ENCODE peak calls at places on chromosome 5, in five cellular contexts. One of them, this sample, is unnamed.

GRCh38 chr5:88878976-88879375 is 4.0 kb downstream of the MEF2C start:
- DNase-seq in stimulated activated CD4-positive, alpha-beta T cell treated with anti-CD3 and anti-CD28 coated beads, Interleukin-1b, Interleukin-23, amount 100 ng/mL, for 1 hour: no peak
- DNase-seq in GM03348: no peak
- DNase-seq in activated CD8-positive, alpha-beta memory T cell treated with anti-CD3 and anti-CD28 coated beads for 24 hours: no peak
- DNase-seq in frontal cortex: no peak
- DNase-seq in this sample: no peak

GRCh38 chr5:2366816-2367215 is 384.7 kb downstream of the IRX2 start:
- DNase-seq in activated CD8-positive, alpha-beta memory T cell treated with anti-CD3 and anti-CD28 coated beads for 24 hours: no peak
- DNase-seq in stimulated activated CD4-positive, alpha-beta T cell treated with anti-CD3 and anti-CD28 coated beads, Interleukin-1b, Interleukin-23, amount 100 ng/mL, for 1 hour: no peak
- DNase-seq in frontal cortex: no peak
- DNase-seq in GM03348: no peak
- DNase-seq in this sample: no peak

GRCh38 chr5:10501554-10502075 is 59.9 kb downstream of the ROPN1L start:
- DNase-seq in stimulated activated CD4-positive, alpha-beta T cell treated with anti-CD3 and anti-CD28 coated beads, Interleukin-1b, Interleukin-23, amount 100 ng/mL, for 1 hour: no peak
- DNase-seq in activated CD8-positive, alpha-beta memory T cell treated with anti-CD3 and anti-CD28 coated beads for 24 hours: no peak
- DNase-seq in GM03348: no peak
- DNase-seq in frontal cortex: no peak
- DNase-seq in this sample: no peak

GRCh38 chr5:24161559-24161958 is 483.2 kb downstream of the CDH10 start:
- DNase-seq in GM03348: peak
- DNase-seq in stimulated activated CD4-positive, alpha-beta T cell treated with anti-CD3 and anti-CD28 coated beads, Interleukin-1b, Interleukin-23, amount 100 ng/mL, for 1 hour: no peak
- DNase-seq in frontal cortex: no peak
- DNase-seq in activated CD8-positive, alpha-beta memory T cell treated with anti-CD3 and anti-CD28 coated beads for 24 hours: no peak
- DNase-seq in this sample: no peak

GRCh38 chr5:180135967-180136641 is 64.5 kb upstream of the RNF130 start:
- DNase-seq in GM03348: no peak
- DNase-seq in frontal cortex: no peak
- DNase-seq in stimulated activated CD4-positive, alpha-beta T cell treated with anti-CD3 and anti-CD28 coated beads, Interleukin-1b, Interleukin-23, amount 100 ng/mL, for 1 hour: no peak
- DNase-seq in activated CD8-positive, alpha-beta memory T cell treated with anti-CD3 and anti-CD28 coated beads for 24 hours: no peak
- DNase-seq in this sample: no peak

GRCh38 chr5:110916373-110917049 is 155.0 kb upstream of the TSLP start:
- DNase-seq in activated CD8-positive, alpha-beta memory T cell treated with anti-CD3 and anti-CD28 coated beads for 24 hours: no peak
- DNase-seq in frontal cortex: no peak
- DNase-seq in stimulated activated CD4-positive, alpha-beta T cell treated with anti-CD3 and anti-CD28 coated beads, Interleukin-1b, Interleukin-23, amount 100 ng/mL, for 1 hour: no peak
- DNase-seq in GM03348: peak
- DNase-seq in this sample: no peak

GRCh38 chr5:137743031-137743640 is 7.2 kb upstream of the KLHL3 start:
- DNase-seq in GM03348: peak
- DNase-seq in stimulated activated CD4-positive, alpha-beta T cell treated with anti-CD3 and anti-CD28 coated beads, Interleukin-1b, Interleukin-23, amount 100 ng/mL, for 1 hour: no peak
- DNase-seq in activated CD8-positive, alpha-beta memory T cell treated with anti-CD3 and anti-CD28 coated beads for 24 hours: peak
- DNase-seq in frontal cortex: peak
- DNase-seq in this sample: peak

GRCh38 chr5:149414405-149415244 is 35.5 kb upstream of the IL17B start:
- DNase-seq in stimulated activated CD4-positive, alpha-beta T cell treated with anti-CD3 and anti-CD28 coated beads, Interleukin-1b, Interleukin-23, amount 100 ng/mL, for 1 hour: no peak
- DNase-seq in frontal cortex: no peak
- DNase-seq in GM03348: peak
- DNase-seq in activated CD8-positive, alpha-beta memory T cell treated with anti-CD3 and anti-CD28 coated beads for 24 hours: no peak
- DNase-seq in this sample: no peak

GRCh38 chr5:127026166-127026565 is 4.2 kb downstream of the MARCHF3 start:
- DNase-seq in GM03348: no peak
- DNase-seq in stimulated activated CD4-positive, alpha-beta T cell treated with anti-CD3 and anti-CD28 coated beads, Interleukin-1b, Interleukin-23, amount 100 ng/mL, for 1 hour: no peak
- DNase-seq in activated CD8-positive, alpha-beta memory T cell treated with anti-CD3 and anti-CD28 coated beads for 24 hours: no peak
- DNase-seq in frontal cortex: no peak
- DNase-seq in this sample: no peak

GRCh38 chr5:150710165-150710564 is 9.3 kb upstream of the RBM22 start:
- DNase-seq in activated CD8-positive, alpha-beta memory T cell treated with anti-CD3 and anti-CD28 coated beads for 24 hours: no peak
- DNase-seq in stimulated activated CD4-positive, alpha-beta T cell treated with anti-CD3 and anti-CD28 coated beads, Interleukin-1b, Interleukin-23, amount 100 ng/mL, for 1 hour: no peak
- DNase-seq in frontal cortex: no peak
- DNase-seq in GM03348: peak
- DNase-seq in this sample: no peak

GRCh38 chr5:41416336-41416735 is 94.1 kb downstream of the PLCXD3 start:
- DNase-seq in GM03348: no peak
- DNase-seq in activated CD8-positive, alpha-beta memory T cell treated with anti-CD3 and anti-CD28 coated beads for 24 hours: no peak
- DNase-seq in frontal cortex: no peak
- DNase-seq in stimulated activated CD4-positive, alpha-beta T cell treated with anti-CD3 and anti-CD28 coated beads, Interleukin-1b, Interleukin-23, amount 100 ng/mL, for 1 hour: no peak
- DNase-seq in this sample: no peak

GRCh38 chr5:177402271-177403043 is 2.0 kb upstream of the PFN3 start:
- DNase-seq in frontal cortex: peak
- DNase-seq in activated CD8-positive, alpha-beta memory T cell treated with anti-CD3 and anti-CD28 coated beads for 24 hours: peak
- DNase-seq in stimulated activated CD4-positive, alpha-beta T cell treated with anti-CD3 and anti-CD28 coated beads, Interleukin-1b, Interleukin-23, amount 100 ng/mL, for 1 hour: peak
- DNase-seq in GM03348: peak
- DNase-seq in this sample: peak

GRCh38 chr5:1488882-1489680 is 34.7 kb downstream of the LPCAT1 start:
- DNase-seq in frontal cortex: no peak
- DNase-seq in GM03348: peak
- DNase-seq in stimulated activated CD4-positive, alpha-beta T cell treated with anti-CD3 and anti-CD28 coated beads, Interleukin-1b, Interleukin-23, amount 100 ng/mL, for 1 hour: no peak
- DNase-seq in activated CD8-positive, alpha-beta memory T cell treated with anti-CD3 and anti-CD28 coated beads for 24 hours: peak
- DNase-seq in this sample: no peak

GRCh38 chr5:40796487-40796889 is 1.7 kb downstream of the PRKAA1 start:
- DNase-seq in GM03348: peak
- DNase-seq in stimulated activated CD4-positive, alpha-beta T cell treated with anti-CD3 and anti-CD28 coated beads, Interleukin-1b, Interleukin-23, amount 100 ng/mL, for 1 hour: no peak
- DNase-seq in frontal cortex: no peak
- DNase-seq in activated CD8-positive, alpha-beta memory T cell treated with anti-CD3 and anti-CD28 coated beads for 24 hours: no peak
- DNase-seq in this sample: no peak

GRCh38 chr5:123717139-123717538 is 205.2 kb downstream of the CSNK1G3 start:
- DNase-seq in stimulated activated CD4-positive, alpha-beta T cell treated with anti-CD3 and anti-CD28 coated beads, Interleukin-1b, Interleukin-23, amount 100 ng/mL, for 1 hour: no peak
- DNase-seq in activated CD8-positive, alpha-beta memory T cell treated with anti-CD3 and anti-CD28 coated beads for 24 hours: no peak
- DNase-seq in frontal cortex: no peak
- DNase-seq in GM03348: no peak
- DNase-seq in this sample: no peak

GRCh38 chr5:59351076-59351794 is 542.3 kb downstream of the PDE4D start:
- DNase-seq in frontal cortex: no peak
- DNase-seq in stimulated activated CD4-positive, alpha-beta T cell treated with anti-CD3 and anti-CD28 coated beads, Interleukin-1b, Interleukin-23, amount 100 ng/mL, for 1 hour: no peak
- DNase-seq in GM03348: no peak
- DNase-seq in activated CD8-positive, alpha-beta memory T cell treated with anti-CD3 and anti-CD28 coated beads for 24 hours: no peak
- DNase-seq in this sample: no peak

GRCh38 chr5:86786955-86787354 is 169.2 kb downstream of the COX7C start:
- DNase-seq in stimulated activated CD4-positive, alpha-beta T cell treated with anti-CD3 and anti-CD28 coated beads, Interleukin-1b, Interleukin-23, amount 100 ng/mL, for 1 hour: no peak
- DNase-seq in activated CD8-positive, alpha-beta memory T cell treated with anti-CD3 and anti-CD28 coated beads for 24 hours: no peak
- DNase-seq in frontal cortex: no peak
- DNase-seq in GM03348: no peak
- DNase-seq in this sample: no peak

GRCh38 chr5:122844916-122845252 is 529 bp upstream of the SNX24 start:
- DNase-seq in GM03348: no peak
- DNase-seq in stimulated activated CD4-positive, alpha-beta T cell treated with anti-CD3 and anti-CD28 coated beads, Interleukin-1b, Interleukin-23, amount 100 ng/mL, for 1 hour: no peak
- DNase-seq in activated CD8-positive, alpha-beta memory T cell treated with anti-CD3 and anti-CD28 coated beads for 24 hours: no peak
- DNase-seq in frontal cortex: no peak
- DNase-seq in this sample: no peak

GRCh38 chr5:180352116-180352975 is 790 bp downstream of the GFPT2 start:
- DNase-seq in frontal cortex: no peak
- DNase-seq in activated CD8-positive, alpha-beta memory T cell treated with anti-CD3 and anti-CD28 coated beads for 24 hours: peak
- DNase-seq in GM03348: peak
- DNase-seq in stimulated activated CD4-positive, alpha-beta T cell treated with anti-CD3 and anti-CD28 coated beads, Interleukin-1b, Interleukin-23, amount 100 ng/mL, for 1 hour: no peak
- DNase-seq in this sample: no peak

GRCh38 chr5:133943475-133943817 is 25.0 kb downstream of the C5orf15 start:
- DNase-seq in frontal cortex: no peak
- DNase-seq in GM03348: no peak
- DNase-seq in stimulated activated CD4-positive, alpha-beta T cell treated with anti-CD3 and anti-CD28 coated beads, Interleukin-1b, Interleukin-23, amount 100 ng/mL, for 1 hour: no peak
- DNase-seq in activated CD8-positive, alpha-beta memory T cell treated with anti-CD3 and anti-CD28 coated beads for 24 hours: peak
- DNase-seq in this sample: no peak

GRCh38 chr5:168611163-168611562 is 32.0 kb upstream of the PANK3 start:
- DNase-seq in GM03348: no peak
- DNase-seq in stimulated activated CD4-positive, alpha-beta T cell treated with anti-CD3 and anti-CD28 coated beads, Interleukin-1b, Interleukin-23, amount 100 ng/mL, for 1 hour: no peak
- DNase-seq in activated CD8-positive, alpha-beta memory T cell treated with anti-CD3 and anti-CD28 coated beads for 24 hours: no peak
- DNase-seq in frontal cortex: no peak
- DNase-seq in this sample: no peak

GRCh38 chr5:154302181-154302580 is 111.6 kb downstream of the GALNT10 start:
- DNase-seq in frontal cortex: peak
- DNase-seq in activated CD8-positive, alpha-beta memory T cell treated with anti-CD3 and anti-CD28 coated beads for 24 hours: no peak
- DNase-seq in stimulated activated CD4-positive, alpha-beta T cell treated with anti-CD3 and anti-CD28 coated beads, Interleukin-1b, Interleukin-23, amount 100 ng/mL, for 1 hour: no peak
- DNase-seq in GM03348: no peak
- DNase-seq in this sample: peak

GRCh38 chr5:180472269-180472668 is 21.9 kb upstream of the CNOT6 start:
- DNase-seq in activated CD8-positive, alpha-beta memory T cell treated with anti-CD3 and anti-CD28 coated beads for 24 hours: no peak
- DNase-seq in stimulated activated CD4-positive, alpha-beta T cell treated with anti-CD3 and anti-CD28 coated beads, Interleukin-1b, Interleukin-23, amount 100 ng/mL, for 1 hour: no peak
- DNase-seq in GM03348: no peak
- DNase-seq in frontal cortex: no peak
- DNase-seq in this sample: no peak

GRCh38 chr5:16932401-16932800 is 3.7 kb downstream of the MYO10 start:
- DNase-seq in activated CD8-positive, alpha-beta memory T cell treated with anti-CD3 and anti-CD28 coated beads for 24 hours: no peak
- DNase-seq in frontal cortex: no peak
- DNase-seq in stimulated activated CD4-positive, alpha-beta T cell treated with anti-CD3 and anti-CD28 coated beads, Interleukin-1b, Interleukin-23, amount 100 ng/mL, for 1 hour: no peak
- DNase-seq in GM03348: no peak
- DNase-seq in this sample: no peak

GRCh38 chr5:2022436-2022835 is 139.7 kb upstream of the IRX4 start:
- DNase-seq in GM03348: no peak
- DNase-seq in frontal cortex: no peak
- DNase-seq in activated CD8-positive, alpha-beta memory T cell treated with anti-CD3 and anti-CD28 coated beads for 24 hours: no peak
- DNase-seq in stimulated activated CD4-positive, alpha-beta T cell treated with anti-CD3 and anti-CD28 coated beads, Interleukin-1b, Interleukin-23, amount 100 ng/mL, for 1 hour: no peak
- DNase-seq in this sample: no peak

GRCh38 chr5:17882760-17883488 is 248.7 kb downstream of the TAF11L14 start:
- DNase-seq in activated CD8-positive, alpha-beta memory T cell treated with anti-CD3 and anti-CD28 coated beads for 24 hours: no peak
- DNase-seq in GM03348: no peak
- DNase-seq in frontal cortex: no peak
- DNase-seq in stimulated activated CD4-positive, alpha-beta T cell treated with anti-CD3 and anti-CD28 coated beads, Interleukin-1b, Interleukin-23, amount 100 ng/mL, for 1 hour: no peak
- DNase-seq in this sample: no peak

GRCh38 chr5:141512390-141513020 is 23.6 kb downstream of the PCDHGC5 start:
- DNase-seq in GM03348: peak
- DNase-seq in stimulated activated CD4-positive, alpha-beta T cell treated with anti-CD3 and anti-CD28 coated beads, Interleukin-1b, Interleukin-23, amount 100 ng/mL, for 1 hour: peak
- DNase-seq in frontal cortex: peak
- DNase-seq in activated CD8-positive, alpha-beta memory T cell treated with anti-CD3 and anti-CD28 coated beads for 24 hours: peak
- DNase-seq in this sample: peak

GRCh38 chr5:141814064-141814982 is 63.9 kb downstream of the PCDH1 start:
- DNase-seq in GM03348: peak
- DNase-seq in stimulated activated CD4-positive, alpha-beta T cell treated with anti-CD3 and anti-CD28 coated beads, Interleukin-1b, Interleukin-23, amount 100 ng/mL, for 1 hour: no peak
- DNase-seq in frontal cortex: no peak
- DNase-seq in activated CD8-positive, alpha-beta memory T cell treated with anti-CD3 and anti-CD28 coated beads for 24 hours: peak
- DNase-seq in this sample: no peak

GRCh38 chr5:32228816-32229215 is 54.7 kb upstream of the GOLPH3 start:
- DNase-seq in frontal cortex: no peak
- DNase-seq in stimulated activated CD4-positive, alpha-beta T cell treated with anti-CD3 and anti-CD28 coated beads, Interleukin-1b, Interleukin-23, amount 100 ng/mL, for 1 hour: no peak
- DNase-seq in activated CD8-positive, alpha-beta memory T cell treated with anti-CD3 and anti-CD28 coated beads for 24 hours: no peak
- DNase-seq in GM03348: no peak
- DNase-seq in this sample: no peak

GRCh38 chr5:138458353-138458752 is 6.9 kb upstream of the EGR1 start:
- DNase-seq in stimulated activated CD4-positive, alpha-beta T cell treated with anti-CD3 and anti-CD28 coated beads, Interleukin-1b, Interleukin-23, amount 100 ng/mL, for 1 hour: no peak
- DNase-seq in GM03348: no peak
- DNase-seq in frontal cortex: peak
- DNase-seq in activated CD8-positive, alpha-beta memory T cell treated with anti-CD3 and anti-CD28 coated beads for 24 hours: no peak
- DNase-seq in this sample: no peak

GRCh38 chr5:180281706-180282105 is 10.2 kb downstream of the MAPK9 start:
- DNase-seq in frontal cortex: no peak
- DNase-seq in GM03348: no peak
- DNase-seq in activated CD8-positive, alpha-beta memory T cell treated with anti-CD3 and anti-CD28 coated beads for 24 hours: no peak
- DNase-seq in stimulated activated CD4-positive, alpha-beta T cell treated with anti-CD3 and anti-CD28 coated beads, Interleukin-1b, Interleukin-23, amount 100 ng/mL, for 1 hour: no peak
- DNase-seq in this sample: no peak

GRCh38 chr5:75054110-75054930 is 2.0 kb upstream of the GCNT4 start:
- DNase-seq in frontal cortex: peak
- DNase-seq in stimulated activated CD4-positive, alpha-beta T cell treated with anti-CD3 and anti-CD28 coated beads, Interleukin-1b, Interleukin-23, amount 100 ng/mL, for 1 hour: no peak
- DNase-seq in GM03348: peak
- DNase-seq in activated CD8-positive, alpha-beta memory T cell treated with anti-CD3 and anti-CD28 coated beads for 24 hours: no peak
- DNase-seq in this sample: no peak

This sample was measured in NCI-H1105.